ENCODE peak calls at places on chromosome 3, in five cellular contexts. F, H, N, E and P are unnamed samples.
A peak's percentile ranks its signal among the peaks of the same experiment; 100 is the strongest.

GRCh38 chr3:43105224-43105596 is 669 bp downstream of the POMGNT2 start:
- DNase-seq in H (no peak), N (no peak), E (no peak), F (no peak), P (no peak)

GRCh38 chr3:192188218-192188835 is 539.0 kb downstream of the FGF12 start:
- DNase-seq in F (no peak), E (peak; percentile 19), H (peak; percentile 21), N (peak; percentile 80), P (no peak)

GRCh38 chr3:194749631-194750271 is 64.1 kb downstream of the FAM43A start:
- DNase-seq in N (peak; percentile 50), F (no peak), E (no peak), H (no peak), P (no peak)

GRCh38 chr3:179236676-179237301 is 14.1 kb downstream of the KCNMB3 start:
- DNase-seq in N (no peak), F (no peak), E (no peak), H (no peak), P (no peak)

GRCh38 chr3:15758297-15758696 is 39.5 kb downstream of the ANKRD28 start:
- DNase-seq in F (no peak), H (no peak), E (no peak), N (no peak), P (no peak)

GRCh38 chr3:52030725-52031330 is 25.5 kb downstream of the DUSP7 start:
- DNase-seq in N (no peak), F (no peak), E (no peak), H (no peak), P (no peak)

GRCh38 chr3:134938024-134938525 is 143.0 kb downstream of the EPHB1 start:
- DNase-seq in F (no peak), H (no peak), N (no peak), E (no peak), P (no peak)

GRCh38 chr3:50572801-50573371 is 3.6 kb downstream of the HEMK1 start:
- DNase-seq in F (no peak), N (no peak), H (no peak), E (no peak), P (no peak)

GRCh38 chr3:72273615-72274014 is 488.7 kb upstream of the PROK2 start:
- DNase-seq in F (no peak), H (no peak), N (peak; percentile 63), E (no peak), P (no peak)

GRCh38 chr3:16478516-16478915 is 35.0 kb downstream of the RFTN1 start:
- DNase-seq in F (no peak), H (no peak), N (no peak), E (peak; percentile 23), P (no peak)

GRCh38 chr3:168248383-168249047 is 152.8 kb upstream of the GOLIM4 start:
- DNase-seq in N (peak; percentile 83), F (no peak), H (peak; percentile 0), E (no peak), P (peak; percentile 82)

GRCh38 chr3:162150790-162151189 is 654.2 kb downstream of the OTOL1 start:
- DNase-seq in N (no peak), F (no peak), H (no peak), E (no peak), P (no peak)

GRCh38 chr3:141093971-141094401 is 42.8 kb downstream of the SPSB4 start:
- DNase-seq in F (no peak), E (peak; percentile 74), H (no peak), N (no peak), P (no peak)

GRCh38 chr3:140395134-140396075 is 282.5 kb upstream of the TRIM42 start:
- DNase-seq in H (no peak), N (no peak), E (no peak), F (no peak), P (no peak)

GRCh38 chr3:39205919-39206516 is 13.6 kb upstream of the XIRP1 start:
- DNase-seq in N (no peak), H (no peak), E (no peak), F (no peak), P (no peak)

GRCh38 chr3:53044371-53045106 is 1.3 kb downstream of the SFMBT1 start:
- DNase-seq in F (peak; percentile 3), N (no peak), H (peak; percentile 36), E (peak; percentile 29), P (no peak)

GRCh38 chr3:56269755-56270154 is 198.5 kb downstream of the ERC2 start:
- DNase-seq in N (no peak), E (peak; percentile 9), H (no peak), F (no peak), P (no peak)

GRCh38 chr3:142947799-142948575 is 15.5 kb downstream of the PAQR9 start:
- DNase-seq in E (no peak), N (no peak), F (no peak), H (no peak), P (no peak)

GRCh38 chr3:162021206-162021605 is 524.6 kb downstream of the OTOL1 start:
- DNase-seq in E (no peak), N (no peak), F (no peak), H (no peak), P (no peak)

GRCh38 chr3:115638991-115639390 is 15.7 kb downstream of the GAP43 start:
- DNase-seq in H (no peak), N (no peak), E (no peak), F (no peak), P (no peak)
- H3K9me3 ChIP-seq in H (no peaks in the 10 kb centered on the region), N (no peaks in the 10 kb centered on the region), E (no peaks in the 10 kb centered on the region), F (no peaks in the 10 kb centered on the region), P (no peaks in the 10 kb centered on the region)

DNA sequence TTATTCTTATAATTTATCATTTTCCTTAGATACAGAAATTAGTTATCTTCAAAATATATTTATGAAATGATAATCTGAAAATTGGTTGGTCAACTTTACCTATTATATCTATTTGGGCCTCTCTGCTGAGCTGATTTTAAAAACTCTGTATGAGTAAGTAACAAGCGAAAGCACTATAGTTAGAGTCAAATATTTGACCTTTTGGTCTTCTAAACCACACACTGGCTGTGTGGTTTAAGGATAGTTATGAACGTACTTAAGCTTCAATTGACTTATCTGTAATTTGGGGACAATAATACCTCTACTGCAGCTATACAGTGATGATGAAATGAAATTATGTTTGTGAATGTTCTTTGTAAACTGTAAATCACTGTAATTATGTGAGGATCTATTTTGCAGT is 763.9 kb upstream of the GRM7 start:
- DNase-seq in F (no peak), H (no peak), E (no peak), N (no peak), P (no peak)
- H3K9me3 ChIP-seq in F (no peaks in the 10 kb centered on the region), H (no peaks in the 10 kb centered on the region), E (no peaks in the 10 kb centered on the region), N (no peaks in the 10 kb centered on the region), P (no peaks in the 10 kb centered on the region)

GRCh38 chr3:2714856-2715255 is 395.3 kb downstream of the IL5RA start:
- DNase-seq in F (no peak), H (no peak), N (no peak), E (no peak), P (no peak)
- H3K9me3 ChIP-seq in F (no peaks in the 10 kb centered on the region), H (no peaks in the 10 kb centered on the region), N (no peaks in the 10 kb centered on the region), E (no peaks in the 10 kb centered on the region), P (no peaks in the 10 kb centered on the region)

GRCh38 chr3:37872413-37873160 is 10.9 kb downstream of the CTDSPL start:
- DNase-seq in E (no peak), H (no peak), F (no peak), N (no peak), P (no peak)

GRCh38 chr3:37867144-37867543 is 5.5 kb downstream of the CTDSPL start:
- DNase-seq in N (no peak), F (no peak), E (no peak), H (no peak), P (no peak)

GRCh38 chr3:37876279-37876678 is 14.6 kb downstream of the CTDSPL start:
- DNase-seq in E (no peak), N (no peak), F (no peak), H (no peak), P (no peak)

DNA sequence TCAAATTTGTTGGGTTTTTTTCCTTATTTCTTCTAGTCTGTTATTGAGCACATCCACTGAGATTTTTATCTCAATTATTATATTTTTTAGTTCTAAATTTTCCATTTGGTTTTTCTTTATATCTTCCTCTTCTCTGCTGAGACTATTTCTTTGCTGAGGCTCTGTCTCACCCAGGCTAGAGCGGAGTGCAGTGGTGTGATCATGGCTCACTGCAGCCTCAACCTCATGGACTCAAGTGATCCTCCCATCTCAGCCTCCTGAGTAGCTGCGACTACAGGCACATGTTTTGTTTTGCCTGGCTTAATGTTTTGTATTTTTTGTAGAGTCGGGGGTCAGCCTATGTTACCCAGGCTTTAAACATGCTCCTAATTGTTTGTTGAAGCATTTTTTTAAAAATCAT is 10.2 kb downstream of the CTDSPL start:
- DNase-seq in E (no peak), N (no peak), H (no peak), F (no peak), P (no peak)
- H3K9me3 ChIP-seq in E (peaks cover 28% of the 10 kb centered on the region), N (peaks cover 3% of the 10 kb centered on the region), H (peaks cover 11% of the 10 kb centered on the region), F (peaks cover 4% of the 10 kb centered on the region), P (no peaks in the 10 kb centered on the region)

DNA sequence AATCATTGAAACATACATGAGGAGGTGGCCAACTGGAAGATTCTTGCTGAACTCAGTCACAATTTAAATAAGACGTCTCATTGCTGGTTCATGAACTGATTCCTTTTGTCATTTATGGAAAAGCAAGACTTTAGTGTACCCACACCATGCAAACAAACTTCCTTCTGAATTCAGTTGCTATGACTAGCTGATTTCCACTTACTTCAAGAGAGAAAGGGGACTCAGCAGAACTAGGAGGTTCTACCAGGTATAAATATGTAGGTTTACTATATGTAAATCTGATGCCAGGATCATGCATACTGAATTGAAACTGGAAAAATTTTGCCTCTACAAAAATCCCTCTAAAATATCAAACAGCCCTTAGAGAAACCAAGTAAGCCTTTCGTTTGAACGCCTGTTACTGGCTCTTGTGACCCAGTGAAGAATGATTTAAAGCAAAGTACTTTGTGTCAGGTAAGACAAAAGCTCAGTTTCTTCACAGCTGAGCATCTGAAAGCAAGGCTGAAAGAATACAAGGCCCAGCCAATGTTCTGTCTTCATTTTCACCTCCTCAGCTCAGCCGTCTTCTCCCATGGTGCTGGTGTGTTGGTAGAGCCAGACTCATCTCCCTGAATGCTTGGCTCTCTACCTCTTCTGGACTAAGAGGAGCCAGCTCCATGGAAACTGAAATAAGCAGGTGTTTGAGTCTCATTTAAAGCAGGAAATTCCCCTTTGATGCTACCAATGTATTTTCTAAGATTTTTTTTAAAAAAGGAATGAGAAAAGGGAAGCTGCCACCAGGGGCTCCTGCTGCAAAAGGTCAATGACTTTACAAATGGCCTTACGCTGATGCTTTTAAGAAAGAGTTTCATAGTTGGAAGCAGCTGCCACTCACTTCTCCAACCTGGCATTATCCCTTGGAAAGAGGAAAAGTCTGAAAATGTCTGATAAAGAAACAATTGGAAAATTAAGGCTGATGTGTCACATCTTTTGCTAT is 301.6 kb downstream of the EFHB start:
- DNase-seq in H (no peak), F (no peak), N (no peak), E (no peak), P (no peak)
- H3K9me3 ChIP-seq in H (no peaks in the 10 kb centered on the region), F (no peaks in the 10 kb centered on the region), N (no peaks in the 10 kb centered on the region), E (no peaks in the 10 kb centered on the region), P (no peaks in the 10 kb centered on the region)

GRCh38 chr3:167167491-167167890 is 212.6 kb downstream of the ZBBX start:
- DNase-seq in H (no peak), E (no peak), F (no peak), N (no peak), P (no peak)
- H3K9me3 ChIP-seq in H (no peaks in the 10 kb centered on the region), E (no peaks in the 10 kb centered on the region), F (no peaks in the 10 kb centered on the region), N (no peaks in the 10 kb centered on the region), P (no peaks in the 10 kb centered on the region)